ENCODE peak calls at places on chromosomes 5 and 9, in seven cellular contexts. I, P, H, O, B, L and T are unnamed samples.

GRCh38 chr5:53291528-53291927 is 182.0 kb upstream of the MOCS2 start:
- DNase-seq in I (no peak), P (no peak), H (no peak), O (no peak), B (no peak), L (no peak), T (no peak)

GRCh38 chr5:37804401-37804800 is 35.4 kb downstream of the GDNF start:
- DNase-seq in I (no peak), P (peak; percentile 19), H (no peak), O (no peak), B (peak; percentile 84), L (no peak), T (no peak)

GRCh38 chr9:137606005-137606601 is 617 bp downstream of the ARRDC1 start:
- DNase-seq in I (no peak), P (no peak), H (no peak), O (no peak), B (peak; percentile 33), L (no peak), T (no peak)

GRCh38 chr9:129584136-129584535 is 36.8 kb downstream of the C9orf50 start:
- DNase-seq in I (peak; percentile 57), P (no peak), H (peak; percentile 51), O (peak; percentile 71), B (peak; percentile 74), L (peak; percentile 50), T (peak; percentile 80)

GRCh38 chr5:142894749-142895148 is 124.6 kb downstream of the ARHGAP26 start:
- DNase-seq in I (no peak), P (no peak), H (no peak), O (peak; percentile 77), B (no peak), L (no peak), T (no peak)

GRCh38 chr9:70746760-70747159 is 332.3 kb upstream of the KLF9 start:
- DNase-seq in I (no peak), P (no peak), H (no peak), O (no peak), B (peak; percentile 32), L (no peak), T (no peak)

GRCh38 chr5:75037106-75037505 is 15.3 kb downstream of the GCNT4 start:
- DNase-seq in I (no peak), P (no peak), H (peak; percentile 59), O (peak; percentile 76), B (no peak), L (no peak), T (no peak)

GRCh38 chr5:171366645-171367044 is 21.0 kb upstream of the NPM1 start:
- DNase-seq in I (no peak), P (no peak), H (no peak), O (no peak), B (no peak), L (no peak), T (no peak)

GRCh38 chr9:95807326-95807947 is 68.1 kb upstream of the ERCC6L2 start:
- DNase-seq in I (no peak), P (no peak), H (no peak), O (no peak), B (no peak), L (no peak), T (no peak)

GRCh38 chr5:76341935-76342334 is 61.1 kb upstream of the IQGAP2 start:
- DNase-seq in I (no peak), P (no peak), H (no peak), O (no peak), B (no peak), L (no peak), T (no peak)

GRCh38 chr5:73796164-73797141 is 170.5 kb downstream of the ARHGEF28 start:
- DNase-seq in I (no peak), P (no peak), H (peak; percentile 85), O (peak; percentile 97), B (no peak), L (peak; percentile 29), T (peak; percentile 18)

GRCh38 chr5:112149727-112150126 is 269.4 kb downstream of the EPB41L4A start:
- DNase-seq in I (no peak), P (no peak), H (no peak), O (no peak), B (no peak), L (no peak), T (no peak)

GRCh38 chr9:83920469-83920941 is 727 bp downstream of the KIF27 start:
- DNase-seq in I (no peak), P (no peak), H (peak; percentile 52), O (peak; percentile 35), B (peak; percentile 81), L (no peak), T (peak; percentile 59)

GRCh38 chr5:43676083-43676840 is 73.3 kb downstream of the NNT start:
- DNase-seq in I (no peak), P (no peak), H (no peak), O (peak; percentile 15), B (no peak), L (no peak), T (no peak)

GRCh38 chr5:109921735-109922395 is 232.1 kb downstream of the MAN2A1 start:
- DNase-seq in I (no peak), P (no peak), H (no peak), O (peak; percentile 22), B (no peak), L (peak; percentile 60), T (no peak)

GRCh38 chr5:16265141-16265540 is 85.5 kb upstream of the MARCHF11 start:
- DNase-seq in I (no peak), P (no peak), H (no peak), O (no peak), B (no peak), L (no peak), T (no peak)

GRCh38 chr5:32444191-32444945 is at the start of gene ZFR:
- DNase-seq in I (peak; percentile 88), P (no peak), H (peak; percentile 88), O (peak; percentile 59), B (peak; percentile 96), L (peak; percentile 92), T (peak; percentile 97)

GRCh38 chr9:81656871-81657337 is 32.4 kb downstream of the TLE1 start:
- DNase-seq in I (no peak), P (no peak), H (no peak), O (no peak), B (no peak), L (no peak), T (no peak)

GRCh38 chr9:137813167-137813566 is 64.4 kb upstream of the CACNA1B start:
- DNase-seq in I (no peak), P (no peak), H (no peak), O (no peak), B (no peak), L (no peak), T (no peak)

GRCh38 chr5:111680737-111681413 is 76.1 kb downstream of the NREP start:
- DNase-seq in I (no peak), P (no peak), H (peak; percentile 74), O (peak; percentile 94), B (peak; percentile 70), L (peak; percentile 50), T (no peak)

GRCh38 chr9:112198646-112199045 is 23.5 kb upstream of the SUSD1 start:
- DNase-seq in I (no peak), P (no peak), H (no peak), O (no peak), B (no peak), L (no peak), T (no peak)

GRCh38 chr5:26894719-26895263 is 143.6 kb downstream of the CDH9 start:
- DNase-seq in I (no peak), P (no peak), H (peak; percentile 46), O (peak; percentile 5), B (no peak), L (no peak), T (no peak)

GRCh38 chr5:123088031-123088805 is 823 bp upstream of the PRDM6 start:
- DNase-seq in I (peak; percentile 10), P (no peak), H (no peak), O (no peak), B (no peak), L (no peak), T (no peak)

GRCh38 chr9:132997591-132997990 is 19.1 kb downstream of the GFI1B start:
- DNase-seq in I (no peak), P (no peak), H (peak; percentile 86), O (peak; percentile 34), B (no peak), L (no peak), T (no peak)

GRCh38 chr5:140575309-140575708 is 10.7 kb downstream of the SLC35A4 start:
- DNase-seq in I (no peak), P (no peak), H (no peak), O (no peak), B (no peak), L (peak; percentile 49), T (no peak)

GRCh38 chr9:136787690-136788400 is 3.3 kb upstream of the TMEM141 start:
- DNase-seq in I (peak; percentile 75), P (no peak), H (peak; percentile 76), O (no peak), B (peak; percentile 86), L (peak; percentile 56), T (peak; percentile 68)

GRCh38 chr5:108749130-108749861 is 1.6 kb downstream of the FER start:
- DNase-seq in I (peak; percentile 56), P (no peak), H (peak; percentile 14), O (peak; percentile 3), B (no peak), L (no peak), T (peak; percentile 70)

GRCh38 chr9:15873573-15874177 is 320.8 kb downstream of the CCDC171 start:
- DNase-seq in I (no peak), P (no peak), H (peak; percentile 32), O (peak; percentile 47), B (peak; percentile 40), L (no peak), T (peak; percentile 20)

GRCh38 chr5:157387683-157388093 is 72.3 kb upstream of the NIPAL4 start:
- DNase-seq in I (no peak), P (no peak), H (peak; percentile 68), O (peak; percentile 98), B (no peak), L (no peak), T (no peak)

GRCh38 chr5:39815701-39816100 is 390.9 kb upstream of the DAB2 start:
- DNase-seq in I (no peak), P (no peak), H (no peak), O (no peak), B (no peak), L (no peak), T (no peak)

GRCh38 chr5:96114736-96115466 is 153.2 kb upstream of the ELL2 start:
- DNase-seq in I (no peak), P (no peak), H (peak; percentile 42), O (peak; percentile 55), B (no peak), L (no peak), T (no peak)

GRCh38 chr5:149775785-149776184 is 45.7 kb downstream of the PPARGC1B start:
- DNase-seq in I (no peak), P (no peak), H (no peak), O (no peak), B (no peak), L (no peak), T (no peak)

GRCh38 chr5:68028131-68028727 is 187.3 kb upstream of the PIK3R1 start:
- DNase-seq in I (no peak), P (no peak), H (no peak), O (peak; percentile 39), B (no peak), L (no peak), T (no peak)

GRCh38 chr9:136602193-136602885 is 56.5 kb upstream of the NOTCH1 start:
- DNase-seq in I (no peak), P (no peak), H (no peak), O (no peak), B (peak; percentile 87), L (no peak), T (no peak)

GRCh38 chr9:128001411-128002298 is 20.9 kb upstream of the EEIG1 start:
- DNase-seq in I (no peak), P (no peak), H (peak; percentile 95), O (peak; percentile 89), B (no peak), L (no peak), T (no peak)

GRCh38 chr5:107469485-107469884 is 201.3 kb downstream of the EFNA5 start:
- DNase-seq in I (no peak), P (no peak), H (peak; percentile 93), O (peak; percentile 96), B (no peak), L (no peak), T (no peak)

GRCh38 chr5:171149333-171149732 is 159.7 kb upstream of the TLX3 start:
- DNase-seq in I (no peak), P (no peak), H (no peak), O (no peak), B (no peak), L (no peak), T (no peak)

GRCh38 chr5:139638090-139638735 is 9.9 kb upstream of the CXXC5 start:
- DNase-seq in I (no peak), P (no peak), H (peak; percentile 87), O (peak; percentile 65), B (peak; percentile 56), L (peak; percentile 87), T (peak; percentile 62)